ENCODE peak calls at places on chromosomes 2 and 18, in seven cellular contexts. E is amniotic stem cell, M is activated T-cell treated with anti-CD3 and anti-CD28 coated beads for 1 hour, Y is GM23248, S is neuronal stem cell, G is iPS DF 6.9, Z is NCI-H510A treated with DMSO at 0.1 percent for 48 hours. T is an unnamed sample.

GRCh38 chr2:137173514-137173913 is 408.2 kb downstream of the THSD7B start:
- DNase-seq in M (no peak), E (no peak), G (no peak), Y (peak; percentile 66), Z (no peak), S (no peak), T (no peak)

GRCh38 chr2:46363535-46364170 is 66.4 kb downstream of the EPAS1 start:
- DNase-seq in G (no peak), Z (no peak), M (no peak), Y (peak; percentile 66), S (no peak), E (peak; percentile 28), T (no peak)

GRCh38 chr18:43060020-43060419 is 55.5 kb downstream of the RIT2 start:
- DNase-seq in G (no peak), Z (no peak), Y (no peak), M (no peak), S (no peak), E (no peak), T (no peak)

GRCh38 chr18:48867978-48868377 is 82.8 kb downstream of the SMAD7 start:
- DNase-seq in Y (no peak), G (no peak), E (no peak), S (no peak), Z (no peak), M (no peak), T (no peak)

GRCh38 chr2:168766600-168766999 is 35.8 kb upstream of the NOSTRIN start:
- DNase-seq in Y (no peak), E (no peak), Z (no peak), M (no peak), G (no peak), S (no peak), T (no peak)

GRCh38 chr2:200430017-200430416 is 79.9 kb downstream of the KCTD18 start:
- DNase-seq in M (no peak), G (no peak), S (no peak), E (no peak), Y (peak; percentile 34), Z (no peak), T (no peak)

GRCh38 chr2:42928161-42928691 is 135.8 kb upstream of the HAAO start:
- DNase-seq in Z (no peak), G (no peak), M (no peak), Y (no peak), S (no peak), E (no peak), T (no peak)

GRCh38 chr2:236777408-236777807 is 207.8 kb downstream of the ACKR3 start:
- DNase-seq in G (no peak), Z (no peak), E (no peak), Y (no peak), M (no peak), S (no peak), T (no peak)

GRCh38 chr2:60091311-60091710 is 462.1 kb downstream of the BCL11A start:
- DNase-seq in E (no peak), Y (no peak), G (no peak), S (no peak), Z (no peak), M (no peak), T (no peak)

GRCh38 chr2:227565080-227565479 is 33.6 kb upstream of the SCYGR2 start:
- DNase-seq in Z (no peak), G (no peak), S (no peak), Y (no peak), E (no peak), M (no peak), T (no peak)

GRCh38 chr2:42770288-42771131 is 6.6 kb upstream of the OXER1 start:
- DNase-seq in Y (peak; percentile 51), E (no peak), S (peak; percentile 45), Z (no peak), M (no peak), G (peak; percentile 77), T (peak; percentile 20)

GRCh38 chr2:127604986-127605385 is 41.0 kb upstream of the GPR17 start:
- DNase-seq in G (no peak), E (no peak), Z (no peak), Y (no peak), S (no peak), M (no peak), T (no peak)

GRCh38 chr18:2425426-2426317 is 145.6 kb downstream of the METTL4 start:
- DNase-seq in S (no peak), Z (no peak), E (no peak), G (no peak), M (no peak), Y (peak; percentile 55), T (no peak)

GRCh38 chr2:221450280-221450679 is 121.8 kb downstream of the EPHA4 start:
- DNase-seq in M (no peak), Z (no peak), G (no peak), S (no peak), E (no peak), Y (no peak), T (no peak)

GRCh38 chr2:233979748-233980147 is 62.6 kb downstream of the TRPM8 start:
- DNase-seq in Z (no peak), G (no peak), M (no peak), S (no peak), Y (peak; percentile 42), E (no peak), T (no peak)

GRCh38 chr2:233012301-233012971 is 620 bp downstream of the NGEF start:
- DNase-seq in E (no peak), S (no peak), Y (no peak), G (no peak), M (no peak), Z (no peak), T (no peak)

GRCh38 chr2:221562226-221562625 is 9.9 kb downstream of the EPHA4 start:
- DNase-seq in Y (no peak), S (no peak), Z (no peak), E (no peak), M (no peak), G (no peak), T (no peak)

GRCh38 chr18:23281626-23282436 is 146.5 kb downstream of the CABLES1 start:
- DNase-seq in E (peak; percentile 86), M (no peak), Z (no peak), Y (peak; percentile 89), S (no peak), G (no peak), T (no peak)

GRCh38 chr2:9094117-9094516 is 90.6 kb upstream of the MBOAT2 start:
- DNase-seq in Y (no peak), S (no peak), E (no peak), Z (no peak), G (no peak), M (no peak), T (no peak)

T was measured in NCI-H2227 treated with DMSO at 0.1 percent for 48 hours.